ENCODE peak calls at places on chromosomes 6 and 20, in four cellular contexts. One of them, this sample, is unnamed.

GRCh38 chr20:58547527-58548475 is 32.6 kb upstream of the APCDD1L start:
- DNase-seq in germinal center: no peak
- DNase-seq in SHP77: no peak
- DNase-seq in ACHN: no peak
- DNase-seq in this sample: no peak

GRCh38 chr6:56542367-56543331 is 100.0 kb downstream of the DST start:
- DNase-seq in germinal center: peak
- DNase-seq in SHP77: peak
- DNase-seq in ACHN: peak
- DNase-seq in this sample: peak

GRCh38 chr6:140956567-140957306 is 1176.0 kb upstream of the GJE1 start:
- DNase-seq in germinal center: no peak
- DNase-seq in SHP77: no peak
- DNase-seq in ACHN: no peak
- DNase-seq in this sample: no peak

GRCh38 chr6:1712451-1712850 is 102.7 kb downstream of the FOXC1 start:
- DNase-seq in germinal center: no peak
- DNase-seq in SHP77: no peak
- DNase-seq in ACHN: no peak
- DNase-seq in this sample: no peak

GRCh38 chr6:119148102-119148824 is 69.8 kb upstream of the FAM184A start:
- DNase-seq in germinal center: peak
- DNase-seq in SHP77: peak
- DNase-seq in ACHN: peak
- DNase-seq in this sample: peak

GRCh38 chr6:3287976-3288707 is 29.4 kb downstream of the PSMG4 start:
- DNase-seq in germinal center: no peak
- DNase-seq in SHP77: no peak
- DNase-seq in ACHN: no peak
- DNase-seq in this sample: no peak

GRCh38 chr6:101650402-101651100 is 257.0 kb downstream of the GRIK2 start:
- DNase-seq in germinal center: no peak
- DNase-seq in SHP77: no peak
- DNase-seq in ACHN: no peak
- DNase-seq in this sample: no peak

GRCh38 chr6:129696843-129697242 is 13.1 kb downstream of the ARHGAP18 start:
- DNase-seq in germinal center: no peak
- DNase-seq in SHP77: no peak
- DNase-seq in ACHN: no peak
- DNase-seq in this sample: no peak

GRCh38 chr6:10837692-10837996 is 695 bp downstream of the MAK start:
- DNase-seq in germinal center: peak
- DNase-seq in SHP77: peak
- DNase-seq in ACHN: peak
- DNase-seq in this sample: no peak

GRCh38 chr20:8305449-8305978 is 173.4 kb downstream of the PLCB1 start:
- DNase-seq in germinal center: peak
- DNase-seq in SHP77: peak
- DNase-seq in ACHN: peak
- DNase-seq in this sample: no peak

GRCh38 chr20:63639093-63639860 is 12.4 kb upstream of the GMEB2 start:
- DNase-seq in germinal center: no peak
- DNase-seq in SHP77: no peak
- DNase-seq in ACHN: no peak
- DNase-seq in this sample: no peak

GRCh38 chr20:40008177-40008576 is 680.9 kb downstream of the MAFB start:
- DNase-seq in germinal center: no peak
- DNase-seq in SHP77: no peak
- DNase-seq in ACHN: no peak
- DNase-seq in this sample: no peak

GRCh38 chr6:28775405-28776129 is 148.2 kb downstream of the TRIM27 start:
- DNase-seq in germinal center: no peak
- DNase-seq in SHP77: no peak
- DNase-seq in ACHN: no peak
- DNase-seq in this sample: no peak

GRCh38 chr20:62352402-62353288 is 14.5 kb downstream of the LAMA5 start:
- DNase-seq in germinal center: no peak
- DNase-seq in SHP77: peak
- DNase-seq in ACHN: no peak
- DNase-seq in this sample: no peak

GRCh38 chr6:56841372-56841749 is 113.5 kb upstream of the BEND6 start:
- DNase-seq in germinal center: no peak
- DNase-seq in SHP77: no peak
- DNase-seq in ACHN: no peak
- DNase-seq in this sample: no peak

GRCh38 chr20:59823860-59824259 is 109.6 kb downstream of the SYCP2 start:
- DNase-seq in germinal center: no peak
- DNase-seq in SHP77: no peak
- DNase-seq in ACHN: no peak
- DNase-seq in this sample: no peak

GRCh38 chr6:84763397-84764331 is 734 bp downstream of the TBX18 start:
- DNase-seq in germinal center: no peak
- DNase-seq in SHP77: peak
- DNase-seq in ACHN: peak
- DNase-seq in this sample: peak

GRCh38 chr20:40640667-40641066 is 48.4 kb downstream of the MAFB start:
- DNase-seq in germinal center: no peak
- DNase-seq in SHP77: no peak
- DNase-seq in ACHN: no peak
- DNase-seq in this sample: no peak

GRCh38 chr20:62316331-62317166 is 13.8 kb downstream of the ADRM1 start:
- DNase-seq in germinal center: no peak
- DNase-seq in SHP77: no peak
- DNase-seq in ACHN: no peak
- DNase-seq in this sample: no peak

GRCh38 chr6:86775893-86776292 is 161.4 kb upstream of the HTR1E start:
- DNase-seq in germinal center: no peak
- DNase-seq in SHP77: no peak
- DNase-seq in ACHN: no peak
- DNase-seq in this sample: no peak

GRCh38 chr6:20833881-20834515 is 299.7 kb downstream of the CDKAL1 start:
- DNase-seq in germinal center: no peak
- DNase-seq in SHP77: no peak
- DNase-seq in ACHN: no peak
- DNase-seq in this sample: no peak

GRCh38 chr6:35497571-35498406 is 910 bp upstream of the TEAD3 start:
- DNase-seq in germinal center: peak
- DNase-seq in SHP77: no peak
- DNase-seq in ACHN: peak
- DNase-seq in this sample: no peak

GRCh38 chr6:36514554-36515456 is 32.5 kb downstream of the STK38 start:
- DNase-seq in germinal center: no peak
- DNase-seq in SHP77: no peak
- DNase-seq in ACHN: no peak
- DNase-seq in this sample: no peak

GRCh38 chr6:105835373-105835772 is 250.8 kb upstream of the PRDM1 start:
- DNase-seq in germinal center: peak
- DNase-seq in SHP77: no peak
- DNase-seq in ACHN: peak
- DNase-seq in this sample: no peak

GRCh38 chr6:68638225-68638900 is 3.3 kb downstream of the ADGRB3 start:
- DNase-seq in germinal center: peak
- DNase-seq in SHP77: no peak
- DNase-seq in ACHN: peak
- DNase-seq in this sample: peak

GRCh38 chr6:7691021-7691420 is 34.9 kb upstream of the BMP6 start:
- DNase-seq in germinal center: no peak
- DNase-seq in SHP77: no peak
- DNase-seq in ACHN: no peak
- DNase-seq in this sample: no peak